ENCODE peak calls at places on chromosomes 12 and 14, in eight cellular contexts. K is activated CD4-positive, alpha-beta T cell treated with anti-CD3 and anti-CD28 coated beads, Interleukin-2, amount 50 U/mL, for 24 hours; I is neural crest cell; P is NCI-H1092; R is iPS-NIHi11; A is HuH-7.5; D is retina; C is prostate gland. B is an unnamed sample.

GRCh38 chr12:58443273-58443980 is 476.9 kb downstream of the LRIG3 start:
- DNase-seq in P (no peak), D (no peak), A (no peak), R (peak), I (no peak), K (no peak), C (no peak), B (peak)

GRCh38 chr14:72990171-72990570 is 36.7 kb downstream of the ZFYVE1 start:
- DNase-seq in C (no peak), D (no peak), P (no peak), K (no peak), I (no peak), A (no peak), R (no peak), B (no peak)

GRCh38 chr14:37246427-37246829 is 48.7 kb downstream of the MIPOL1 start:
- DNase-seq in C (peak), R (peak), I (no peak), P (peak), A (peak), K (peak), D (peak), B (peak)

GRCh38 chr14:72594099-72594901 is 299.6 kb downstream of the DPF3 start:
- DNase-seq in I (no peak), A (no peak), K (peak), P (no peak), R (no peak), D (no peak), C (no peak), B (peak)

GRCh38 chr12:121001841-121002483 is 14.3 kb downstream of the C12orf43 start:
- DNase-seq in C (no peak), R (no peak), P (no peak), A (no peak), K (no peak), D (no peak), I (no peak), B (no peak)

GRCh38 chr12:3113671-3114070 is 36.5 kb downstream of the TSPAN9 start:
- DNase-seq in D (no peak), P (no peak), R (no peak), I (no peak), K (no peak), A (no peak), C (no peak), B (no peak)

GRCh38 chr14:79411403-79412174 is 799.7 kb downstream of the DIO2 start:
- DNase-seq in K (no peak), A (no peak), D (no peak), P (no peak), R (no peak), I (no peak), C (no peak), B (no peak)

GRCh38 chr14:103121846-103122577 is 1.2 kb upstream of the TNFAIP2 start:
- DNase-seq in D (peak), A (peak), P (peak), C (peak), I (no peak), K (no peak), R (peak), B (peak)

GRCh38 chr14:100868621-100869370 is 34.7 kb downstream of the RTL1 start:
- DNase-seq in P (no peak), K (no peak), C (no peak), R (no peak), I (no peak), A (no peak), D (no peak), B (no peak)